ENCODE peak calls at places on chromosomes 16 and 17, in ten cellular contexts. F is A549, K is ascending aorta, W is RWPE1, D is neural crest cell, N is heart right ventricle, A is transverse colon, O is stomach, S is Panc1, X is lower leg skin. Y is an unnamed sample.

GRCh38 chr16:64858076-64858475 is 263.8 kb downstream of the CDH11 start:
- DNase-seq in N (no peak), D (no peak), K (no peak), A (no peak), X (no peak), S (no peak), F (no peak), W (no peak), O (no peak), Y (no peak)

GRCh38 chr16:27241658-27242057 is 26.9 kb downstream of the NSMCE1 start:
- DNase-seq in X (no peak), S (no peak), A (no peak), N (no peak), F (no peak), W (no peak), K (no peak), D (no peak), O (peak), Y (no peak)

GRCh38 chr16:11783319-11784047 is 13.6 kb downstream of the ZC3H7A start:
- DNase-seq in K (no peak), O (no peak), S (no peak), X (no peak), D (no peak), N (no peak), W (peak), A (no peak), F (no peak), Y (peak)

GRCh38 chr17:60102632-60103047 is 23.9 kb upstream of the HEATR6 start:
- DNase-seq in F (peak), N (no peak), S (no peak), O (no peak), A (peak), X (peak), D (no peak), K (no peak), W (no peak), Y (no peak)

GRCh38 chr17:28053725-28054124 is 11.2 kb downstream of the NLK start:
- DNase-seq in N (no peak), W (no peak), O (no peak), D (no peak), S (no peak), A (no peak), X (no peak), K (no peak), F (no peak), Y (no peak)

GRCh38 chr16:27749946-27750345 is 200.0 kb downstream of the KATNIP start:
- DNase-seq in A (no peak), N (no peak), X (no peak), K (no peak), S (no peak), F (no peak), W (no peak), O (no peak), D (no peak), Y (no peak)

GRCh38 chr17:65079489-65079900 is 23.0 kb upstream of the GNA13 start:
- DNase-seq in O (no peak), A (no peak), D (no peak), X (no peak), S (no peak), K (no peak), W (no peak), N (no peak), F (no peak), Y (no peak)

GRCh38 chr16:66382966-66383299 is 16.4 kb downstream of the CDH5 start:
- DNase-seq in D (no peak), O (no peak), S (peak), F (peak), K (no peak), N (no peak), A (no peak), X (no peak), W (peak), Y (no peak)

GRCh38 chr17:78890111-78890897 is 12.7 kb downstream of the CEP295NL start:
- DNase-seq in W (no peak), K (peak), S (no peak), O (peak), X (peak), D (no peak), A (peak), N (peak), F (no peak), Y (peak)

GRCh38 chr16:324451-325334 is 27.8 kb downstream of the AXIN1 start:
- DNase-seq in A (peak), F (no peak), S (no peak), N (no peak), O (no peak), K (no peak), X (peak), W (no peak), D (no peak), Y (peak)

GRCh38 chr17:57943645-57944044 is 11.6 kb downstream of the CUEDC1 start:
- DNase-seq in O (no peak), N (no peak), S (no peak), X (no peak), D (no peak), A (no peak), F (no peak), K (no peak), W (no peak), Y (no peak)

GRCh38 chr17:40582328-40582901 is 17.1 kb upstream of the CCR7 start:
- DNase-seq in O (peak), A (peak), D (no peak), K (no peak), F (no peak), W (peak), X (peak), N (peak), S (no peak), Y (peak)

GRCh38 chr17:33241390-33241789 is 51.7 kb downstream of the ASIC2 start:
- DNase-seq in A (no peak), F (peak), D (no peak), O (no peak), W (peak), S (no peak), N (no peak), K (no peak), X (no peak), Y (no peak)

GRCh38 chr17:49779730-49780220 is 8.7 kb upstream of the KAT7 start:
- DNase-seq in N (peak), A (peak), W (peak), S (peak), D (no peak), K (no peak), X (no peak), O (no peak), F (peak), Y (peak)

GRCh38 chr16:4123617-4124300 is 7.5 kb upstream of the ADCY9 start:
- DNase-seq in N (no peak), W (no peak), A (no peak), O (no peak), D (no peak), K (no peak), X (no peak), S (no peak), F (no peak), Y (no peak)

GRCh38 chr16:86452451-86452850 is 57.9 kb upstream of the FOXF1 start:
- DNase-seq in D (no peak), S (no peak), K (no peak), X (no peak), O (no peak), F (no peak), W (no peak), N (no peak), A (no peak), Y (no peak)

GRCh38 chr16:21301168-21301894 is 23.2 kb upstream of the CRYM start:
- DNase-seq in X (peak), S (peak), D (peak), A (peak), F (peak), K (peak), W (peak), O (peak), N (peak), Y (peak)

GRCh38 chr17:4477286-4477791 is 21.3 kb upstream of the SPNS2 start:
- DNase-seq in D (no peak), N (no peak), F (no peak), K (no peak), O (no peak), S (no peak), X (no peak), W (no peak), A (no peak), Y (no peak)

GRCh38 chr16:6690741-6691140 is 641.9 kb upstream of the RBFOX1 start:
- DNase-seq in W (no peak), X (no peak), S (no peak), K (no peak), O (no peak), D (no peak), A (no peak), N (no peak), F (no peak), Y (no peak)

GRCh38 chr16:19785512-19786130 is 67.5 kb downstream of the IQCK start:
- DNase-seq in N (no peak), K (no peak), W (no peak), F (no peak), A (no peak), D (no peak), S (no peak), O (no peak), X (no peak), Y (no peak)

GRCh38 chr16:8632675-8633182 is 11.2 kb downstream of the METTL22 start:
- DNase-seq in O (no peak), D (no peak), F (no peak), X (peak), K (peak), N (peak), W (no peak), A (peak), S (no peak), Y (no peak)

GRCh38 chr16:8639694-8640093 is 18.2 kb downstream of the METTL22 start:
- DNase-seq in N (no peak), A (no peak), F (no peak), K (no peak), O (no peak), X (no peak), W (no peak), S (no peak), D (no peak), Y (no peak)

GRCh38 chr16:8631373-8631772 is 9.9 kb downstream of the METTL22 start:
- DNase-seq in A (no peak), F (no peak), K (no peak), D (no peak), S (no peak), N (no peak), W (no peak), X (no peak), O (no peak), Y (no peak)

GRCh38 chr16:8631818-8632217 is 10.3 kb downstream of the METTL22 start:
- DNase-seq in S (no peak), D (no peak), A (no peak), F (no peak), W (no peak), X (no peak), K (no peak), O (no peak), N (no peak), Y (no peak)

GRCh38 chr16:8634991-8635736 is 13.7 kb downstream of the METTL22 start:
- DNase-seq in O (no peak), W (no peak), K (no peak), D (peak), F (peak), N (no peak), A (no peak), S (no peak), X (no peak), Y (no peak)
- TF ChIP-seq CTCF in O (peak), W (no peak), K (no peak), D (peak), F (peak), N (peak), A (peak), S (peak), X (no peak), Y (no peak)

DNA sequence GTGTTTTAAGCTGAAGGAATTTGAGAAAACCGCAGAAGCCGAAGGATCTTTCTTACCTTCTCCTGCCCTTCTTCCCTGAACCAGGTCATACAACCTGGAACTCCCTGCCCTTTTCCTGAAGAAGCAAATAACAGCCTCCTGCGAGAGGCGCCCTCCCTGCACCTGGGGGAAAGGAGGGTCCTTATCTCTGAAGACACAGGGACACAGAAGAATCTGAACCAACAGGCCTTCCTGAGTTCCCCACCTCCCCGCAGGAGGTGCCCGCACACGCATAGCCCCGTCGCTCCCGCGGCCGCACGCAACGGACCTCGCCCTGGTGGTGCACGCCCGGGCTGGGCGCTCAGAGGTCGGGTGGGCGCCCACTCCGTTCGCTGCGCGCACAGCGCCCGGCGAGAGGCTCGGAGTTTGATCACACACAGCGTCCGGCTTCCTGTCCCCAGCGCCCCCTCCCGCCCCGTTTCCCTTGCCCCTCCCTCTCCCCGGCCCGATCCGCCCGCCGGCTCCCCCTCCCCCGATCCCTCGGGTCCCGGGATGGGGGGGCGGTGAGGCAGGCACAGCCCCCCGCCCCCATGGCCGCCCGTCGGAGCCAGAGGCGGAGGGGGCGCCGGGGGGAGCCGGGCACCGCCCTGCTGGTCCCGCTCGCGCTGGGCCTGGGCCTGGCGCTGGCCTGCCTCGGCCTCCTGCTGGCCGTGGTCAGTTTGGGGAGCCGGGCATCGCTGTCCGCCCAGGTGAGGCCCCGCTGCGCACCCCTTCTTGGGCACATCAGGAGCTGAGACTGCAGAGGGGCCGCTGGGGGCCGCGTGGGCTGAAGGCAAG is at the start of gene TNFSF12:
- DNase-seq in X (peak), K (no peak), O (peak), F (peak), N (peak), D (peak), A (peak), W (no peak), S (no peak), Y (peak)
- TF ChIP-seq CTCF in X (no peak), K (peak), O (no peak), F (peak), N (no peak), D (no peak), A (no peak), W (no peak), S (no peak), Y (no peak)

DNA sequence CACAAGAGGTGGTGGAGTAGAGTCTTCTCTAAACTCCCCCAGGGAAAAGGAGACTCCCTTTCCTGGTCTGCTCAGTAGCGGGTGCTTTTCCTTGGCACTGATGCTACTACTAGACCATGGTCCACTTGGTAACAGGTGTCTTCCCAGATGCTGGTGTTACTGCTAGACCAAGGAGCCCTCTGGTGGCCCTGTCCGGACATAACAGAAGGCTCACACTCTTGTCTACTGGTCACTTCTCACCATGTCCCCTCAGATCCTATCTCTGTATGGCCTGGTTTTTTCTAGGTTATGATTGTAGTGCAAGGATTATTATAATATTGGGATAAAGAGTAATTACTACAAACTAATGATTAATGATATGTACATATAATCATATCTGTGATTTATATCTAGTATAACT is 49.7 kb upstream of the ARL4D start:
- DNase-seq in W (no peak), N (no peak), F (peak), A (no peak), O (no peak), K (no peak), D (no peak), X (no peak), S (no peak), Y (no peak)
- TF ChIP-seq CTCF in W (no peak), N (no peak), F (peak), A (no peak), O (no peak), K (no peak), D (peak), X (no peak), S (peak), Y (no peak)

DNA sequence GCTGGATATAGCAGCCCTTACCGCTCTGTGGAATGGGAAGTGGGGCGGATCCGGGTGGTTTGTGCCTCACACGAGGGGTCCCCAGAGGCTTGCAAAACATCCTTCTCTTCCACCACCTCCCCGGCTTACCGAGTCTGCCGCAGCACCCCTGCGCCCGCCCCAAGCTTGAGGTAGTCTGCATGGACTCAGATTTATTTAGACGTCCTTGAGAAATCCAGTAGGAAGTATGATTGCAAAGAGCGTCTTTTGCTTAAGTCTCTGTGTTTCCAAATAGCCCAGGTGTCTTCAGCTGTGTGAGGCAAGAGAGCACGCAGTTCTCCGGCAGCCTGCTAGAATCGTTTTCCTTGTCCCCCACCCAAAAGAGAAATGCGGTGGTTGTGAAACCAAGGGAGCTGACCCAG is 2.4 kb downstream of the KIAA0513 start:
- DNase-seq in F (no peak), K (no peak), N (no peak), S (no peak), X (no peak), A (peak), D (no peak), O (no peak), W (no peak), Y (no peak)
- TF ChIP-seq CTCF in F (no peak), K (no peak), N (no peak), S (no peak), X (no peak), A (no peak), D (no peak), O (no peak), W (no peak), Y (no peak)

GRCh38 chr17:44005865-44006580 is 1.6 kb downstream of the NAGS start:
- DNase-seq in D (peak), O (peak), X (no peak), F (peak), K (no peak), N (no peak), S (no peak), W (peak), A (peak), Y (peak)

GRCh38 chr17:44008205-44008909 is 3.9 kb downstream of the NAGS start:
- DNase-seq in D (no peak), S (no peak), O (no peak), K (no peak), A (no peak), W (no peak), F (no peak), N (no peak), X (no peak), Y (no peak)

GRCh38 chr17:44005527-44005864 is 1.1 kb downstream of the NAGS start:
- DNase-seq in W (no peak), F (no peak), A (no peak), S (no peak), K (no peak), D (no peak), X (no peak), N (no peak), O (no peak), Y (no peak)

GRCh38 chr17:44007346-44008204 is 3.2 kb downstream of the NAGS start:
- DNase-seq in D (no peak), S (no peak), K (no peak), N (no peak), F (no peak), O (no peak), A (peak), W (no peak), X (no peak), Y (no peak)

DNA sequence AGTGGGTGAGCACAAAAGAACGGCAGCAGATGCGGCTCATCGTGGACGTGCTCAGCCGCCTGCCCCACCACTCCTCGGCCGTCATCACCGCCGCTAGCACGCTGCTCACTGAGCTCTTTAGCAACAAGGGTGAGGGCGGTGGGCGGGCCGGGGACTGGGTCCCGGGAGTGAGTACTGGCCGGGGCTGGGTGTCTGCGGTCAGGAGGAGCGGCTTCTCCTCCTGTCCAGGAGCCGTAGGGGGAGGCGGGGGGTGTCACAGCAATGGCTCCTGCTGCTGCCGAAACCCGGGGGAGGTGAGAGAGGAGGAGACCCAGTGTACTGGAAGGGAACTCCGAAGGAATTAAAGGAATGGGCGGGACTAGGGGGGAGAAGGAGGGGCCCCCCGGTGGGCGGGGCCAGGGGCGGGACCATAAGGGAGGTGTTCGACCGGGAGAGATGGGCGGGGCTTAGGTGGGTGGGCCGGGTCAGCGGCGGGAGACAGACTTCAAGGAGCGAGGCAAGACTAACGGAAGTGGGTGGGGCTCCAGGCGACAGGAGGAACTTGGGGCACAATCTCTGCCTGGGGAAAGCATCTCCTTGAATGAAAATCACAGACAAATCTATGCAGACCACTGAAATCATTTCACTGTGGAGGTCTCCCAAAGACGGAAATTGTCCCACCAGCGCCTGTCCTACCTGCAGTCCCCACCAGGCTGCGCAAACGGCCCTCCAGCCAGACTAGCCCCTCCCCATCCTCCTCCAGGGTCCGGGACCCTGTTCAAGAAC is 2.3 kb downstream of the NAGS start:
- DNase-seq in K (peak), W (peak), F (peak), A (peak), S (peak), D (peak), O (peak), X (peak), N (peak), Y (peak)
- TF ChIP-seq CTCF in K (peak), W (peak), F (peak), A (peak), S (peak), D (peak), O (peak), X (no peak), N (peak), Y (peak)

Y was measured in GM10248.